ENCODE peak calls at places on chromosomes 13 and 19, in five cellular contexts. I is GM12864; X is osteoblast; G is CD8-positive, alpha-beta T cell; Y is IMR-90. D is an unnamed sample.

GRCh38 chr19:38975214-38975860 is at the start of gene FBXO17:
- DNase-seq in I (no peak), X (peak), G (no peak), Y (peak), D (peak)

GRCh38 chr19:2033825-2034159 is 17.3 kb downstream of the MKNK2 start:
- DNase-seq in I (no peak), X (no peak), G (no peak), Y (no peak), D (no peak)

GRCh38 chr13:92187378-92187989 is 789.1 kb downstream of the GPC5 start:
- DNase-seq in I (no peak), X (peak), G (no peak), Y (peak), D (peak)

GRCh38 chr19:7534531-7534980 is 961 bp upstream of the PNPLA6 start:
- DNase-seq in I (no peak), X (peak), G (peak), Y (peak), D (peak)

GRCh38 chr19:3975637-3976087 is 4.8 kb upstream of the DAPK3 start:
- DNase-seq in I (no peak), X (peak), G (no peak), Y (no peak), D (no peak)

GRCh38 chr13:41696163-41697003 is 239.0 kb downstream of the RGCC start:
- DNase-seq in I (no peak), X (peak), G (no peak), Y (peak), D (peak)

GRCh38 chr13:47545630-47546029 is 455.4 kb downstream of the SUCLA2 start:
- DNase-seq in I (no peak), X (no peak), G (no peak), Y (no peak), D (peak)

GRCh38 chr13:29884671-29885424 is 34.4 kb upstream of the UBL3 start:
- DNase-seq in I (no peak), X (no peak), G (no peak), Y (peak), D (peak)

GRCh38 chr19:45403781-45404556 is 900 bp downstream of the PPP1R13L start:
- DNase-seq in I (no peak), X (peak), G (peak), Y (no peak), D (no peak)

GRCh38 chr13:78137404-78138142 is 218.9 kb upstream of the EDNRB start:
- DNase-seq in I (peak), X (peak), G (no peak), Y (peak), D (peak)

GRCh38 chr19:873084-874019 is 13.9 kb downstream of the CFD start:
- DNase-seq in I (peak), X (no peak), G (peak), Y (peak), D (no peak)

GRCh38 chr13:40094056-40094455 is 438.6 kb downstream of the COG6 start:
- DNase-seq in I (no peak), X (no peak), G (no peak), Y (no peak), D (no peak)

GRCh38 chr13:95301947-95302386 is 716 bp upstream of the ABCC4 start:
- DNase-seq in I (no peak), X (no peak), G (no peak), Y (no peak), D (no peak)

GRCh38 chr13:47484564-47484963 is 516.5 kb downstream of the SUCLA2 start:
- DNase-seq in I (no peak), X (no peak), G (no peak), Y (peak), D (peak)

GRCh38 chr13:75870397-75870801 is 234.3 kb downstream of the LMO7 start:
- DNase-seq in I (no peak), X (peak), G (no peak), Y (peak), D (peak)

GRCh38 chr13:95624020-95624419 is 20.5 kb downstream of the DZIP1 start:
- DNase-seq in I (peak), X (no peak), G (no peak), Y (peak), D (peak)

GRCh38 chr19:35673121-35673804 is 6.9 kb downstream of the UPK1A start:
- DNase-seq in I (no peak), X (peak), G (peak), Y (peak), D (peak)

GRCh38 chr19:47776568-47776967 is 1.9 kb upstream of the SELENOW start:
- DNase-seq in I (no peak), X (no peak), G (no peak), Y (no peak), D (no peak)

GRCh38 chr19:19098703-19099632 is 35.2 kb downstream of the SLC25A42 start:
- DNase-seq in I (no peak), X (peak), G (no peak), Y (no peak), D (no peak)

GRCh38 chr19:16095071-16095571 is 16.6 kb upstream of the RAB8A start:
- DNase-seq in I (no peak), X (no peak), G (no peak), Y (no peak), D (no peak)

GRCh38 chr19:49390978-49391304 is 2.9 kb downstream of the KASH5 start:
- DNase-seq in I (no peak), X (peak), G (no peak), Y (no peak), D (no peak)

GRCh38 chr13:21075303-21076264 is 14.2 kb upstream of the LATS2 start:
- DNase-seq in I (no peak), X (peak), G (peak), Y (no peak), D (no peak)

GRCh38 chr13:83815598-83815997 is 66.7 kb downstream of the SLITRK1 start:
- DNase-seq in I (no peak), X (no peak), G (no peak), Y (no peak), D (no peak)

GRCh38 chr13:109355875-109356428 is 430.4 kb downstream of the IRS2 start:
- DNase-seq in I (no peak), X (no peak), G (no peak), Y (no peak), D (no peak)

GRCh38 chr13:43087960-43088580 is 64.7 kb downstream of the DNAJC15 start:
- DNase-seq in I (no peak), X (peak), G (no peak), Y (peak), D (peak)

GRCh38 chr13:110133425-110134235 is 173.3 kb downstream of the COL4A1 start:
- DNase-seq in I (no peak), X (peak), G (no peak), Y (no peak), D (no peak)

GRCh38 chr19:1113278-1113985 is 9.6 kb downstream of the GPX4 start:
- DNase-seq in I (peak), X (peak), G (peak), Y (peak), D (peak)

GRCh38 chr19:32017341-32017948 is 328.0 kb upstream of the ZNF507 start:
- DNase-seq in I (no peak), X (no peak), G (no peak), Y (no peak), D (no peak)

GRCh38 chr13:28401303-28402056 is 93.4 kb downstream of the FLT1 start:
- DNase-seq in I (no peak), X (peak), G (no peak), Y (peak), D (peak)

GRCh38 chr19:1811472-1811894 is 593 bp downstream of the ATP8B3 start:
- DNase-seq in I (no peak), X (peak), G (peak), Y (peak), D (peak)

GRCh38 chr19:10227215-10227971 is 3.7 kb downstream of the S1PR2 start:
- DNase-seq in I (no peak), X (no peak), G (no peak), Y (no peak), D (peak)

GRCh38 chr13:112783135-112783945 is 93.5 kb downstream of the ATP11A start:
- DNase-seq in I (no peak), X (peak), G (peak), Y (peak), D (peak)

GRCh38 chr19:55459950-55460657 is 1.3 kb downstream of the ISOC2 start:
- DNase-seq in I (no peak), X (no peak), G (no peak), Y (peak), D (peak)

GRCh38 chr13:39612023-39612637 is 9.1 kb upstream of the LHFPL6 start:
- DNase-seq in I (peak), X (no peak), G (peak), Y (peak), D (peak)

GRCh38 chr13:30714629-30715028 is 20.7 kb upstream of the ALOX5AP start:
- DNase-seq in I (no peak), X (no peak), G (no peak), Y (no peak), D (no peak)

GRCh38 chr19:44051654-44052402 is at the start of gene ZNF223:
- DNase-seq in I (peak), X (peak), G (peak), Y (peak), D (peak)
- H3K4me3 ChIP-seq in I (peak), X (peak), G (peak), Y (peak), D (peak)

GRCh38 chr19:21851596-21852345 is 15.8 kb upstream of the ZNF43 start:
- DNase-seq in I (peak), X (peak), G (peak), Y (peak), D (peak)
- TF ChIP-seq CTCF in I (no peak), X (no peak), G (no peak), Y (no peak), D (no peak)

GRCh38 chr19:13101590-13102415 is 855 bp downstream of the LYL1 start:
- DNase-seq in I (no peak), X (no peak), G (no peak), Y (no peak), D (no peak)
- H3K4me3 ChIP-seq in I (peak), X (peak), G (peak), Y (no peak), D (peak)

GRCh38 chr13:67223024-67223423 is 7.1 kb downstream of the PCDH9 start:
- DNase-seq in I (no peak), X (no peak), G (no peak), Y (peak), D (peak)

GRCh38 chr13:67225252-67226159 is 4.6 kb downstream of the PCDH9 start:
- DNase-seq in I (no peak), X (peak), G (no peak), Y (no peak), D (no peak)

GRCh38 chr13:67223742-67224141 is 6.4 kb downstream of the PCDH9 start:
- DNase-seq in I (no peak), X (no peak), G (no peak), Y (peak), D (no peak)

GRCh38 chr13:67226686-67227085 is 3.5 kb downstream of the PCDH9 start:
- DNase-seq in I (no peak), X (no peak), G (no peak), Y (no peak), D (no peak)

DNA sequence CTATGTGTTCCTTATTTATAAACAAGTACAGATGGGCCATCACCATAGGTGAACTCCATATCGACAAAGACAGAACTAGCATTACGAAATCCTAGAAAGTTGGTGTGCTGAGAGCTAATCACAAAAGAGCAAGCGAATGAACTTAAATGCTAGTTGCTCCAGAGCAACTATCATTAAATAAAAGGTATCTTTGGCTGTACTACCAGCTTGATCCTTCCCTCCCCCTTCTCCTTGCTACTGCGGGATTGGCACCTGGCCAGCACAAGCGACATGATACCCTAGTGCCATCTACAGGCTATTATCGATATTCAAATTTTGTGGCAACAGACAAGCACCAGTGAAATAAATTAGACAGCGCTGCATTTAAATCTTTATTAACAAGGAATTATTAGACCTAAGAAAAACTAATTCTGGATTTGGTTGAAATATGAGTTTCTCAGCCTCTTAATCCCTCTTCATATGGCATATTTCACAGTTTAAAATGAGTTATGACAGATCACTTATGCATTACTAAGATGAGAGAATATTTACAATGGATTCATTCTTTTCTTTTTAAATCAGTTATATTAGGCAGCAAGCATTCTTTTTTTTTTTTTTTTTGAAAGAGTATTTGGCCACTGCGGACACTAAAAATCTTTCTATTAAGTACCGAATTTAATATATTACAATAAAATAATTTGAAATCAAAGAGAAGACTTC is 5.8 kb downstream of the PCDH9 start:
- DNase-seq in I (no peak), X (no peak), G (peak), Y (peak), D (peak)
- TF ChIP-seq CTCF in I (peak), X (peak), G (peak), Y (peak), D (peak)